ENCODE peak calls at places on chromosomes 16 and 17, in seven cellular contexts. I, V, P, H, R, A and L are unnamed samples.

GRCh38 chr17:13589658-13590057 is 12.1 kb downstream of the HS3ST3A1 start:
- DNase-seq in I (no peak), V (no peak), P (no peak), H (no peak), R (no peak), A (no peak), L (no peak)

GRCh38 chr16:86761117-86761971 is 183.0 kb downstream of the FOXL1 start:
- DNase-seq in I (no peak), V (no peak), P (peak; percentile 63), H (peak; percentile 22), R (peak; percentile 68), A (peak; percentile 70), L (peak; percentile 75)

GRCh38 chr16:1816396-1817275 is 10.0 kb downstream of the HAGH start:
- DNase-seq in I (no peak), V (no peak), P (no peak), H (no peak), R (no peak), A (no peak), L (peak; percentile 64)

GRCh38 chr17:49365667-49366066 is 3.6 kb upstream of the ZNF652 start:
- DNase-seq in I (no peak), V (no peak), P (no peak), H (peak; percentile 53), R (no peak), A (no peak), L (no peak)

GRCh38 chr16:49015189-49015540 is 266.5 kb downstream of the CBLN1 start:
- DNase-seq in I (no peak), V (no peak), P (no peak), H (no peak), R (no peak), A (no peak), L (no peak)

GRCh38 chr16:83954577-83955016 is 1.6 kb downstream of the OSGIN1 start:
- DNase-seq in I (no peak), V (no peak), P (peak; percentile 75), H (peak; percentile 77), R (peak; percentile 38), A (peak; percentile 80), L (peak; percentile 83)

GRCh38 chr16:77499373-77500285 is 64.8 kb upstream of the ADAMTS18 start:
- DNase-seq in I (no peak), V (no peak), P (peak; percentile 53), H (peak; percentile 14), R (no peak), A (peak; percentile 60), L (no peak)

GRCh38 chr17:7462474-7463367 is 16.7 kb downstream of the ZBTB4 start:
- DNase-seq in I (no peak), V (no peak), P (no peak), H (no peak), R (no peak), A (no peak), L (no peak)

GRCh38 chr17:37212184-37212583 is 163.6 kb upstream of the C17orf78 start:
- DNase-seq in I (no peak), V (no peak), P (no peak), H (no peak), R (no peak), A (no peak), L (no peak)

GRCh38 chr16:71626858-71627213 is 852 bp downstream of the MARVELD3 start:
- DNase-seq in I (peak; percentile 77), V (no peak), P (no peak), H (no peak), R (no peak), A (no peak), L (peak; percentile 72)

GRCh38 chr16:19106625-19107020 is 7.1 kb upstream of the ITPRIPL2 start:
- DNase-seq in I (no peak), V (no peak), P (no peak), H (no peak), R (no peak), A (no peak), L (no peak)

GRCh38 chr17:7929158-7930029 is at the start of gene KCNAB3:
- DNase-seq in I (no peak), V (peak; percentile 42), P (no peak), H (no peak), R (peak; percentile 69), A (no peak), L (peak; percentile 83)

GRCh38 chr17:10737168-10737622 is 7.4 kb upstream of the TMEM220 start:
- DNase-seq in I (peak; percentile 79), V (no peak), P (peak; percentile 69), H (peak; percentile 54), R (peak; percentile 55), A (peak; percentile 66), L (no peak)

GRCh38 chr16:4240624-4241023 is 1.3 kb downstream of the SRL start:
- DNase-seq in I (no peak), V (no peak), P (peak; percentile 85), H (no peak), R (no peak), A (no peak), L (no peak)

GRCh38 chr16:66551362-66551761 is 1.0 kb upstream of the CKLF start:
- DNase-seq in I (no peak), V (peak; percentile 62), P (no peak), H (peak; percentile 27), R (peak; percentile 9), A (no peak), L (peak; percentile 85)

GRCh38 chr17:50200447-50201225 is 795 bp downstream of the COL1A1 start:
- DNase-seq in I (peak; percentile 94), V (peak; percentile 74), P (peak; percentile 93), H (peak; percentile 84), R (peak; percentile 82), A (peak; percentile 92), L (peak; percentile 96)

GRCh38 chr16:83967838-83968482 is at the start of gene NECAB2:
- DNase-seq in I (no peak), V (no peak), P (peak; percentile 73), H (no peak), R (peak; percentile 8), A (no peak), L (peak; percentile 88)

DNA sequence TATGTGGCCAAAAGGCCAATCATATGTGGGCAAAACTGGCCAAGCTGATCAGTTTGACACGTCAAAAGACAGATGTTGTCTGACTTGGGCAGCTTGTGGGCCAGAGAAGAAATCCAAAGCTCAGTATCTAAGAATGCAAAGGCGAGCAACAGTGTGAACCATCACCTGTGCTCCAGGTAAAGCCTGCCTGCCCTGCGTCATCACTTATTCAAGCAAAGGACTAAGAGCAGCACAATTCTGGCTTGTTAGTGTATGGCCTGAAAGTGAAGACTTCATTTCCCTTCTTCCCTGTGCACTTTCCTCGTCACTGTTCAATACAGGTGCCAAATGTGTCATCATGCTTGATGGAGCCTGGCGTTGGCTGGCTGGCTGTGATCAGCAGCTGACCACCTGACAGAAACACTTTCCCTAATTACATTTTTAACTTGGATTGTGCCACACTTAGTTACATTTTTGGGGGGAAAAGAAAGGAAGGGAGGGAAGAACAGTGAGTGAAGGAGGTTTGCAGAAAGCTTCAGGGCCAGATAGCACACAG is 4.7 kb downstream of the FAM20A start:
- DNase-seq in I (no peak), V (no peak), P (no peak), H (no peak), R (no peak), A (no peak), L (no peak)
- H3K4me1 ChIP-seq in I (peaks cover 41% of the 10 kb centered on the region), V (no peaks in the 10 kb centered on the region), P (no peaks in the 10 kb centered on the region), H (peaks cover 22% of the 10 kb centered on the region), R (no peaks in the 10 kb centered on the region), A (no peaks in the 10 kb centered on the region), L (peaks cover 18% of the 10 kb centered on the region)

GRCh38 chr17:45232514-45233422 is 11.1 kb downstream of the FMNL1 start:
- DNase-seq in I (no peak), V (no peak), P (no peak), H (no peak), R (no peak), A (no peak), L (peak; percentile 66)

GRCh38 chr17:45230410-45230786 is 8.7 kb downstream of the FMNL1 start:
- DNase-seq in I (no peak), V (no peak), P (no peak), H (no peak), R (no peak), A (no peak), L (no peak)

GRCh38 chr17:45231481-45232116 is 9.9 kb downstream of the FMNL1 start:
- DNase-seq in I (no peak), V (no peak), P (no peak), H (no peak), R (no peak), A (no peak), L (peak; percentile 85)

GRCh38 chr17:45229681-45230409 is 8.2 kb downstream of the FMNL1 start:
- DNase-seq in I (no peak), V (no peak), P (peak; percentile 79), H (no peak), R (no peak), A (no peak), L (peak; percentile 85)

DNA sequence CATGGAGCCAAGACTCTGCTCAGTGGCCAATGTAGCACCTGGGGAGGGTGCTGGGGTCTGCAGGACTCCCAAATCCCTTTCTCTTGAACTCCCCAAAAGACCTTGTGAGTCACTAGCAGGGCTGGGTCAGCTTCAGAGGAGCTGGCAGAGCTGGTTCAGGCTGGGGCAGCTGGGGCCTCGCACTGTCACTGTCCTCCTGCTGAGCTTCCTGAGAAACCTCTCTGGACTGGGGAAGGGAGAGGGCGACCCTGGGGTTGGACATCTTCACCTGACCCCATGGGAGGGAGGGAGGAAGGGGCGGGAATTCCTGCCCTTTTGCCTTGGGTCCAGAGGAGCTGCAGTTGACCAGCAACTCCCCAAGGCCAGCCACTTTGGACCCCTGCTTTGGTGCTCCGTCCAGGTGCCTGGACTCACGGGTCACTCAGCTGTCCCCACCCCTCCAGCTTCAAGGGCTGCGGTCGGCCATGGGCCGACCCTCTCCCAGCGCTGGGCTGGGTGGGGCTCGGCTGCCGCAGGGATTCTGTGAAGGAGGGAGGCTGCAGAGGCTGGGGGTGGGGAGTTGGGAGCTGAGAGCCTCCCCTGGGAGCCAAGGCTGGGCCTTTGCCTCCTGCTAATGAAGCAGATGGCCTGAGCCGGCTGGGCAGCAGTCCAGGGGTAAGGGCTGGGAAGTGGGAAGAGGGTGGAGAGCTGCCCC is 9.2 kb downstream of the FMNL1 start:
- DNase-seq in I (no peak), V (no peak), P (peak; percentile 83), H (peak; percentile 50), R (peak; percentile 33), A (no peak), L (peak; percentile 77)
- H3K4me1 ChIP-seq in I (peaks cover 39% of the 10 kb centered on the region), V (peaks cover 68% of the 10 kb centered on the region), P (peaks cover 15% of the 10 kb centered on the region), H (peaks cover 29% of the 10 kb centered on the region), R (peaks cover 37% of the 10 kb centered on the region), A (no peaks in the 10 kb centered on the region), L (peaks cover 100% of the 10 kb centered on the region)

GRCh38 chr16:20704281-20704680 is 6.8 kb upstream of the ACSM1 start:
- DNase-seq in I (no peak), V (no peak), P (no peak), H (no peak), R (no peak), A (no peak), L (no peak)

GRCh38 chr16:20711277-20711911 is 13.9 kb upstream of the ACSM1 start:
- DNase-seq in I (no peak), V (no peak), P (no peak), H (no peak), R (no peak), A (peak; percentile 60), L (no peak)

DNA sequence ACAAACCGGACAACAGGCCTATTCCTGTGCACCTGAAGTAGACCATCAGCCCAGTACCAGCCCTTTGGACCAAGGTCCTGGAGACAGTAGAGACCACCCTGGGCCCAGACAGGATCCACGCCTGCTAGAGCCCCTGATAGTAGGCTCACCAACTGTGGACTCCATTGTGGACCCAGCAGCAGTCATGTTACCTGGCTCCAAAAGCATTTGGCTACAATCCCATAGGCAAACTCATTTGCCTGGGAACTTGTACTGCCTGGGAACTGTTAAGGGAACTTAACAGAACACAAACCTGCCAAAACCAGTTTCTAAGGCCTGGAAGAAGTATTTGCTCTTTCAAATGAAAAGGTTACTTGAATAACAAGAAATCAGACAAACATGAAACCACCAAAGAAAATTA is 10.0 kb upstream of the ACSM1 start:
- DNase-seq in I (no peak), V (no peak), P (no peak), H (no peak), R (no peak), A (no peak), L (no peak)
- H3K4me1 ChIP-seq in I (no peaks in the 10 kb centered on the region), V (no peaks in the 10 kb centered on the region), P (no peaks in the 10 kb centered on the region), H (no peaks in the 10 kb centered on the region), R (no peaks in the 10 kb centered on the region), A (no peaks in the 10 kb centered on the region), L (no peaks in the 10 kb centered on the region)

GRCh38 chr17:47279062-47279801 is 25.6 kb downstream of the ITGB3 start:
- DNase-seq in I (peak; percentile 73), V (no peak), P (peak; percentile 82), H (peak; percentile 29), R (peak; percentile 97), A (peak; percentile 86), L (peak; percentile 84)
- H3K4me1 ChIP-seq in I (peaks cover 53% of the 10 kb centered on the region), V (no peaks in the 10 kb centered on the region), P (peaks cover 48% of the 10 kb centered on the region), H (peaks cover 50% of the 10 kb centered on the region), R (peaks cover 51% of the 10 kb centered on the region), A (no peaks in the 10 kb centered on the region), L (peaks cover 43% of the 10 kb centered on the region)